ENCODE peak calls at places on chromosomes 1 and 21, in seven cellular contexts. F is tibial artery, E is endodermal cell, L is cardiac fibroblast, I is lower leg skin, J is AG09309, K is kidney epithelial cell. P is an unnamed sample.
A peak's percentile ranks its signal among the peaks of the same experiment; 100 is the strongest.

GRCh38 chr1:209875510-209875909 is 47.7 kb downstream of the UTP25 start:
- DNase-seq in I (no peak), K (no peak), L (peak; percentile 75), F (no peak), E (peak; percentile 71), J (peak; percentile 42), P (no peak)

GRCh38 chr1:116529199-116529616 is 41.6 kb downstream of the CD58 start:
- DNase-seq in J (no peak), L (no peak), K (no peak), I (no peak), F (no peak), E (no peak), P (no peak)

GRCh38 chr1:65514083-65514482 is 93.6 kb downstream of the LEPR start:
- DNase-seq in E (no peak), F (no peak), J (peak; percentile 55), I (no peak), L (peak; percentile 67), K (no peak), P (no peak)

GRCh38 chr1:33410091-33410701 is 20.7 kb downstream of the PHC2 start:
- DNase-seq in F (peak; percentile 68), J (no peak), L (peak; percentile 65), I (no peak), K (no peak), E (no peak), P (no peak)

GRCh38 chr1:162191396-162192322 is 122.2 kb downstream of the NOS1AP start:
- DNase-seq in F (no peak), J (no peak), L (peak; percentile 11), E (no peak), K (no peak), I (no peak), P (no peak)

GRCh38 chr1:232355162-232356006 is 274.5 kb downstream of the SIPA1L2 start:
- DNase-seq in L (no peak), K (no peak), J (no peak), I (no peak), E (no peak), F (no peak), P (no peak)

GRCh38 chr1:102772831-102773230 is 335.5 kb downstream of the COL11A1 start:
- DNase-seq in J (no peak), I (no peak), F (no peak), L (no peak), E (peak; percentile 61), K (no peak), P (no peak)

GRCh38 chr21:35179990-35180557 is 131.0 kb upstream of the RUNX1 start:
- DNase-seq in J (no peak), K (no peak), I (no peak), L (peak; percentile 61), E (no peak), F (no peak), P (no peak)

GRCh38 chr21:10430007-10430406 is 91.4 kb upstream of the TPTE start:
- DNase-seq in I (no peak), E (no peak), L (no peak), K (no peak), J (no peak), F (no peak), P (no peak)

GRCh38 chr1:21598904-21599303 is 70.3 kb downstream of the RAP1GAP start:
- DNase-seq in I (no peak), K (no peak), F (no peak), J (no peak), L (no peak), E (no peak), P (no peak)

GRCh38 chr1:21603177-21604138 is 65.7 kb downstream of the RAP1GAP start:
- DNase-seq in I (no peak), E (no peak), K (no peak), J (no peak), L (no peak), F (no peak), P (no peak)

GRCh38 chr1:21599402-21599801 is 69.8 kb downstream of the RAP1GAP start:
- DNase-seq in J (no peak), E (no peak), F (no peak), I (no peak), K (no peak), L (no peak), P (no peak)

GRCh38 chr1:21604208-21604957 is 64.8 kb downstream of the RAP1GAP start:
- DNase-seq in F (no peak), I (no peak), J (no peak), E (no peak), L (no peak), K (no peak), P (no peak)

DNA sequence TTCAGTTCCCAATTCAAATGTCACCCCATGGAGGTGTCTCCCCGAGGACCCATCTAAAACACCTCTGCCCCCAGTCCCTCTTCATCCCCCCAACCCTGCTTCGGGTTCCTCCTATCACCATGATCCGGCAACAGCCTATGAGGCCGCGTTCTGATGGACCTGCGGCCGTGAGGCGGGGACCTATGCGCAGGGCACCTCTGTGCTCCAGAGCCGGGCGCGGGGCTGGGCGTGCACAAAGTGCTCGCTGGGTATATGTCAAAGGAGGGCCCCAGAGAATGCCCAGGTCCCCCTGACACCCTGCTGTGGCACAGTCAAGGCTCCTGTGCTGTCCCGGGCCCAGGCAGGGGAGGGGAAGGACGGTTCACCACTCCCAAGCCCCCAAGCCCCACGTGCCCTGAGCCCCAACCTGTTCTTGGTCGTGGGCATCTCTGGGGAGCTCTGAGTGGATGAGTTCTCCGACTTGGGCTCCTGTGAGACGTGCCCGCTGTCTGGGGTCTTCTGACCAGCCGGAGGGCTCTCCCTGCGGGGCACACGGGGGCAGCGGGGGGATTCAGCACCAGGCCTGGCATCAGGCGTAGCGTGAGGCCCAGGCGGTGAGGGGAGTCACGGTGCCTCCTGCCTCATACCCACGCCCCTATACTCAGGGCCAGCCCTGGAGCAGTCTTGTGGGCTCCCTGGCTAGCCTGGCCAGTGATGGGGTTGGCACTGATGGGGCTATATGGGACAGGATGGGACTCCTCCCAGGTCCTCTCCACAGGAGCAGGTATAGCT is 67.7 kb downstream of the RAP1GAP start:
- DNase-seq in I (no peak), J (no peak), K (no peak), L (no peak), E (no peak), F (no peak), P (no peak)
- H3K4me3 ChIP-seq in I (no peak overlapping the region), J (no peak overlapping the region), K (no peak overlapping the region), L (no peak overlapping the region), E (no peak overlapping the region), F (no peak overlapping the region), P (no peak overlapping the region)

GRCh38 chr1:94434339-94435092 is 16.3 kb downstream of the ABCD3 start:
- DNase-seq in F (no peak), L (peak; percentile 19), J (no peak), I (no peak), E (no peak), K (no peak), P (no peak)

GRCh38 chr1:94438692-94439276 is 20.6 kb downstream of the ABCD3 start:
- DNase-seq in L (peak; percentile 33), E (no peak), I (no peak), K (no peak), J (no peak), F (no peak), P (no peak)

DNA sequence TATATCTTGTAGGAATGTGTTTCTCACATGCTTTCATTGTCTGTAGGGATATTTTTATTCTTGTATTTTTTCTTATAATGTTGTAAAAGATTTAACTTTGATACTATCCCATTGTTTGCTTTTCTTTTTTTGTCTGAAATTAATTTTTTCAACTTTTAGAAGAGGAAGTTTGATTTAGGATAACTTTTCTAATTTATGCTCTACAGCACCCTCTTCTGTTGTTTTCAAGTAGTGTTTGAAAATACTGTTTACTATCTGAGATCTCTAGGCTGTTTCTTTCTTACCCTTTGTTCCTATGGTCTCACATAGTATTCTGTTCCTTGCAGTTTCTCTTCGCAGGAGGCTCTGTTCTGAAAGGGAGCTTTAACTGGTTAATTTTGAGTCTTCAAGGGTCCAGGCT is 21.9 kb downstream of the ABCD3 start:
- DNase-seq in F (no peak), I (no peak), K (no peak), E (no peak), L (no peak), J (no peak), P (no peak)
- TF ChIP-seq CTCF in F (no peak), I (no peak), K (no peak), E (peak; percentile 56), L (no peak), J (no peak), P (no peak)

DNA sequence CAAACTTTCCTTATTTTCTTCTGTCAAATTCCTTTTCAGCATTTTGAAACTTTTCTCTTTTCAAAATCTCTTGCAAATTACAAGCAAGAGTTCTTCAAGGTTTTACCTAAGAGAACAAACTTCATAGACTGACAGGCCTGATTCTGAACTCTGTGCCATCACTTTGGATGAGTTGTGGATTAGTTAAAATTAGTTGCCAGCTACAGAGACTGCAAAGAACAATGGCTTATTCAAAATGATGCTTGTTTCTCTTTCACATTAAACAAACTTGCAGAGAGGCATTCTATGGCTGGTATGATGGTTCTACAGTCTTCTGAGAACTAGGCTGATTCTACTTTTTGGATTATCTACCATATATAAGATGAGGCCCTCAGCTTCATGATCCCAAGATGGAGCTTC is 3.8 kb downstream of the LRRC8B start:
- DNase-seq in K (no peak), E (no peak), J (no peak), I (no peak), L (no peak), F (no peak), P (no peak)
- H3K4me3 ChIP-seq in K (no peak overlapping the region), E (no peak overlapping the region), J (no peak overlapping the region), I (no peak overlapping the region), L (no peak overlapping the region), F (no peak overlapping the region), P (no peak overlapping the region)

GRCh38 chr1:244155661-244156060 is 104.6 kb downstream of the ZBTB18 start:
- DNase-seq in I (no peak), L (no peak), J (no peak), E (no peak), K (no peak), F (no peak), P (no peak)

GRCh38 chr1:244151558-244151957 is 100.5 kb downstream of the ZBTB18 start:
- DNase-seq in L (no peak), K (no peak), J (no peak), I (no peak), E (no peak), F (no peak), P (no peak)

GRCh38 chr1:244158039-244158438 is 107.0 kb downstream of the ZBTB18 start:
- DNase-seq in L (no peak), J (no peak), I (no peak), K (no peak), F (no peak), E (no peak), P (no peak)

GRCh38 chr1:244154528-244154881 is 103.4 kb downstream of the ZBTB18 start:
- DNase-seq in E (no peak), K (no peak), J (no peak), F (no peak), I (no peak), L (no peak), P (no peak)

DNA sequence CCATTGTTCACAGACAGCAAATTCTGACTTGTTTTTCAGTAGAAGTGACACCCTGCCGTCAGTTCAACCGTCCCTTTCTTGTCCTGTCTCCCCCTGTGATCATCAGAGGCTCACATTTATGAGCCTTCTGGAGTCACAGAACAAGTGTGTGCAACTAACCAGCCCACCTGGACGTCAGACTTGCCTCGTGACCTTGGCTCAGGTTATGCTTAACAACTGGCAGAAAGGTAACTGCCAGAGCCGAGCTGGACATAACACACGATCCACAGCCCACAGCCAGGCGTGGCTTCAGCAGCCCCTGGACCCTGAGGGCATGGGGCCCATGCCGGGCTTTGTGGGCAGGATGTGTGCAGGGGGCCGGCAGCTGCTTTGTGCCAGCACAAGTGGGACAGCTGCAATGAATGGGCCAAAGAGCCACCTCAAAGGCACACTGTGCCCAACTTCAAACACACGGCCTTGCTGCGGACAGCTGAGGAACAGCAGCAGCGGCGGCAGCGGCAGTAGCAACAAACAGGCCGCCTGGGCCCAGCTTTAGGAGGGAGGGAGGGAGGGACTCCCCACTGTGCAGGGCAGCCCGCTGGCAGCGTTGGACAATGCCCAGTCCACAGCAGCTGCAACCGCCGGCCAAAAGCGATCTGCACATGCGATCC is 103.9 kb downstream of the ZBTB18 start:
- DNase-seq in E (no peak), L (no peak), F (no peak), J (no peak), K (no peak), I (no peak), P (no peak)
- TF ChIP-seq CTCF in E (no peak), L (no peak), F (no peak), J (no peak), K (no peak), I (no peak), P (no peak)